ENCODE peak calls at places on chromosomes 7 and 10, in seven cellular contexts. D is sciatic nerve; L is NCI-H226; W is kidney tubule cell; N is effector CD8-positive, alpha-beta T cell; E is activated naive CD4-positive, alpha-beta T cell treated with anti-CD3 and anti-CD28 coated beads for 36 hours; F is astrocyte of the spinal cord. J is an unnamed sample.

GRCh38 chr10:2119316-2119715 is 382.0 kb upstream of the ADARB2 start:
- DNase-seq in E (no peak), L (no peak), F (peak), D (no peak), N (no peak), W (peak), J (no peak)

GRCh38 chr7:81791578-81792524 is 22.0 kb upstream of the HGF start:
- DNase-seq in F (no peak), W (no peak), N (no peak), L (no peak), E (no peak), D (no peak), J (no peak)

GRCh38 chr7:22563621-22564241 is 63.7 kb upstream of the STEAP1B start:
- DNase-seq in N (no peak), L (no peak), E (peak), W (peak), F (peak), D (no peak), J (no peak)

GRCh38 chr7:79806161-79806734 is 328.4 kb upstream of the GNAI1 start:
- DNase-seq in D (no peak), N (no peak), E (no peak), F (peak), W (no peak), L (no peak), J (no peak)

GRCh38 chr7:17274551-17275245 is 23.8 kb upstream of the AHR start:
- DNase-seq in D (no peak), W (peak), L (peak), N (no peak), E (peak), F (peak), J (peak)

GRCh38 chr7:98165827-98166667 is 45.2 kb upstream of the BHLHA15 start:
- DNase-seq in D (no peak), F (peak), W (peak), N (peak), L (no peak), E (peak), J (peak)

GRCh38 chr7:37150856-37151255 is 297.8 kb downstream of the ELMO1 start:
- DNase-seq in F (no peak), E (no peak), L (no peak), W (no peak), D (no peak), N (no peak), J (peak)

GRCh38 chr7:725223-726005 is 1.1 kb upstream of the DNAAF5 start:
- DNase-seq in W (peak), N (no peak), F (peak), L (peak), E (no peak), D (peak), J (no peak)

GRCh38 chr10:116627386-116627933 is 6.7 kb downstream of the PNLIPRP2 start:
- DNase-seq in N (no peak), L (no peak), F (no peak), W (peak), E (no peak), D (peak), J (no peak)

GRCh38 chr7:4742051-4742573 is 33.3 kb upstream of the AP5Z1 start:
- DNase-seq in F (no peak), E (no peak), N (no peak), W (no peak), D (no peak), L (no peak), J (no peak)

GRCh38 chr7:47988496-47989386 is 9.3 kb upstream of the HUS1 start:
- DNase-seq in L (no peak), D (no peak), F (peak), N (no peak), W (no peak), E (no peak), J (no peak)

GRCh38 chr10:69043931-69044531 is 43.9 kb upstream of the SRGN start:
- DNase-seq in D (no peak), N (no peak), L (no peak), F (no peak), W (peak), E (peak), J (no peak)

GRCh38 chr7:12518920-12519681 is 51.4 kb upstream of the SCIN start:
- DNase-seq in D (no peak), N (no peak), E (peak), W (peak), F (peak), L (no peak), J (no peak)

GRCh38 chr10:86234102-86234501 is 132.5 kb downstream of the GRID1 start:
- DNase-seq in L (no peak), N (no peak), E (no peak), F (no peak), W (no peak), D (no peak), J (no peak)

GRCh38 chr7:158397885-158398284 is 189.7 kb downstream of the PTPRN2 start:
- DNase-seq in L (no peak), W (no peak), E (no peak), F (no peak), N (no peak), D (no peak), J (no peak)

GRCh38 chr7:73582664-73583202 is 4.4 kb upstream of the TBL2 start:
- DNase-seq in L (no peak), W (no peak), D (no peak), F (no peak), N (no peak), E (no peak), J (no peak)

GRCh38 chr7:79822620-79823240 is 311.9 kb upstream of the GNAI1 start:
- DNase-seq in D (no peak), E (no peak), F (no peak), L (no peak), W (no peak), N (no peak), J (no peak)

GRCh38 chr7:157845203-157845810 is 508.5 kb downstream of the DNAJB6 start:
- DNase-seq in L (no peak), F (peak), W (no peak), N (no peak), D (no peak), E (no peak), J (no peak)

GRCh38 chr7:101891124-101891523 is 73.7 kb downstream of the CUX1 start:
- DNase-seq in E (no peak), W (no peak), N (no peak), L (no peak), F (no peak), D (no peak), J (no peak)

GRCh38 chr7:37510043-37510634 is 61.5 kb upstream of the ELMO1 start:
- DNase-seq in F (no peak), D (no peak), L (no peak), E (peak), W (peak), N (no peak), J (no peak)

GRCh38 chr7:142420554-142421362 is 162.9 kb upstream of the PRSS58 start:
- DNase-seq in N (no peak), W (peak), D (no peak), L (no peak), E (peak), F (peak), J (no peak)

GRCh38 chr7:124482229-124482628 is 283.4 kb downstream of the GPR37 start:
- DNase-seq in D (no peak), W (no peak), L (no peak), E (no peak), N (no peak), F (no peak), J (no peak)

GRCh38 chr7:96499532-96499931 is 177.6 kb upstream of the SLC25A13 start:
- DNase-seq in N (no peak), D (no peak), L (no peak), E (no peak), F (no peak), W (no peak), J (peak)